ENCODE peak calls at places on chromosomes 12 and 14, in four cellular contexts. One of them, this sample, is unnamed.

GRCh38 chr14:67232066-67232465 is 9.2 kb upstream of the PALS1 start:
- DNase-seq in AG04449: no peak
- DNase-seq in astrocyte of the hippocampus: no peak
- DNase-seq in activated T-cell treated with anti-CD3 and anti-CD28 coated beads for 1 hour: no peak
- DNase-seq in this sample: no peak

GRCh38 chr14:55354500-55354899 is 57.1 kb downstream of the ATG14 start:
- DNase-seq in AG04449: no peak
- DNase-seq in astrocyte of the hippocampus: peak; percentile 43
- DNase-seq in activated T-cell treated with anti-CD3 and anti-CD28 coated beads for 1 hour: peak; percentile 33
- DNase-seq in this sample: no peak

GRCh38 chr14:54502602-54503001 is 7.1 kb upstream of the CGRRF1 start:
- DNase-seq in astrocyte of the hippocampus: no peak
- DNase-seq in AG04449: no peak
- DNase-seq in activated T-cell treated with anti-CD3 and anti-CD28 coated beads for 1 hour: no peak
- DNase-seq in this sample: no peak

GRCh38 chr14:94882401-94882800 is 112.5 kb upstream of the GSC start:
- DNase-seq in AG04449: no peak
- DNase-seq in astrocyte of the hippocampus: no peak
- DNase-seq in activated T-cell treated with anti-CD3 and anti-CD28 coated beads for 1 hour: no peak
- DNase-seq in this sample: no peak

GRCh38 chr12:131644481-131644880 is 66.4 kb upstream of the SFSWAP start:
- DNase-seq in AG04449: no peak
- DNase-seq in activated T-cell treated with anti-CD3 and anti-CD28 coated beads for 1 hour: no peak
- DNase-seq in astrocyte of the hippocampus: no peak
- DNase-seq in this sample: no peak

GRCh38 chr12:102021540-102022246 is 40.1 kb downstream of the WASHC3 start:
- DNase-seq in AG04449: no peak
- DNase-seq in activated T-cell treated with anti-CD3 and anti-CD28 coated beads for 1 hour: no peak
- DNase-seq in astrocyte of the hippocampus: no peak
- DNase-seq in this sample: no peak

GRCh38 chr14:55198749-55199148 is 7.4 kb upstream of the DLGAP5 start:
- DNase-seq in astrocyte of the hippocampus: no peak
- DNase-seq in activated T-cell treated with anti-CD3 and anti-CD28 coated beads for 1 hour: no peak
- DNase-seq in AG04449: no peak
- DNase-seq in this sample: no peak

GRCh38 chr14:101349108-101349507 is 212.2 kb upstream of the DIO3 start:
- DNase-seq in astrocyte of the hippocampus: no peak
- DNase-seq in AG04449: no peak
- DNase-seq in activated T-cell treated with anti-CD3 and anti-CD28 coated beads for 1 hour: no peak
- DNase-seq in this sample: no peak

GRCh38 chr14:99196310-99196650 is 75.7 kb downstream of the BCL11B start:
- DNase-seq in astrocyte of the hippocampus: no peak
- DNase-seq in AG04449: no peak
- DNase-seq in activated T-cell treated with anti-CD3 and anti-CD28 coated beads for 1 hour: no peak
- DNase-seq in this sample: no peak

GRCh38 chr14:77319416-77319815 is 1.3 kb downstream of the POMT2 start:
- DNase-seq in activated T-cell treated with anti-CD3 and anti-CD28 coated beads for 1 hour: no peak
- DNase-seq in astrocyte of the hippocampus: no peak
- DNase-seq in AG04449: no peak
- DNase-seq in this sample: no peak

GRCh38 chr14:36467332-36467731 is 52.7 kb downstream of the NKX2-1 start:
- DNase-seq in activated T-cell treated with anti-CD3 and anti-CD28 coated beads for 1 hour: no peak
- DNase-seq in AG04449: no peak
- DNase-seq in astrocyte of the hippocampus: no peak
- DNase-seq in this sample: no peak

GRCh38 chr12:46523446-46523845 is 150.9 kb upstream of the SLC38A2 start:
- DNase-seq in activated T-cell treated with anti-CD3 and anti-CD28 coated beads for 1 hour: no peak
- DNase-seq in astrocyte of the hippocampus: no peak
- DNase-seq in AG04449: no peak
- DNase-seq in this sample: no peak

GRCh38 chr14:68655961-68656360 is 136.9 kb downstream of the ZFP36L1 start:
- DNase-seq in AG04449: no peak
- DNase-seq in activated T-cell treated with anti-CD3 and anti-CD28 coated beads for 1 hour: no peak
- DNase-seq in astrocyte of the hippocampus: peak; percentile 25
- DNase-seq in this sample: no peak

GRCh38 chr12:6234214-6234613 is 34.0 kb downstream of the CD9 start:
- DNase-seq in activated T-cell treated with anti-CD3 and anti-CD28 coated beads for 1 hour: no peak
- DNase-seq in astrocyte of the hippocampus: no peak
- DNase-seq in AG04449: no peak
- DNase-seq in this sample: no peak

GRCh38 chr12:70154960-70155589 is 88.2 kb upstream of the CNOT2 start:
- DNase-seq in AG04449: no peak
- DNase-seq in activated T-cell treated with anti-CD3 and anti-CD28 coated beads for 1 hour: no peak
- DNase-seq in astrocyte of the hippocampus: peak; percentile 9
- DNase-seq in this sample: no peak

GRCh38 chr12:77830952-77831351 is 258 bp downstream of the NAV3 start:
- DNase-seq in astrocyte of the hippocampus: no peak
- DNase-seq in activated T-cell treated with anti-CD3 and anti-CD28 coated beads for 1 hour: no peak
- DNase-seq in AG04449: no peak
- DNase-seq in this sample: no peak

GRCh38 chr14:90373887-90374286 is 22.9 kb upstream of the CALM1 start:
- DNase-seq in activated T-cell treated with anti-CD3 and anti-CD28 coated beads for 1 hour: no peak
- DNase-seq in astrocyte of the hippocampus: no peak
- DNase-seq in AG04449: no peak
- DNase-seq in this sample: no peak

GRCh38 chr12:10505620-10506019 is at the start of gene EIF2S3B:
- DNase-seq in astrocyte of the hippocampus: no peak
- DNase-seq in activated T-cell treated with anti-CD3 and anti-CD28 coated beads for 1 hour: no peak
- DNase-seq in AG04449: no peak
- DNase-seq in this sample: no peak

GRCh38 chr14:63470877-63471565 is 72.2 kb downstream of the PPP2R5E start:
- DNase-seq in activated T-cell treated with anti-CD3 and anti-CD28 coated beads for 1 hour: no peak
- DNase-seq in AG04449: no peak
- DNase-seq in astrocyte of the hippocampus: no peak
- DNase-seq in this sample: no peak

GRCh38 chr14:23353433-23353780 is 720 bp upstream of the SLC22A17 start:
- DNase-seq in astrocyte of the hippocampus: no peak
- DNase-seq in AG04449: no peak
- DNase-seq in activated T-cell treated with anti-CD3 and anti-CD28 coated beads for 1 hour: no peak
- DNase-seq in this sample: no peak

GRCh38 chr14:61553730-61554641 is 141.3 kb upstream of the HIF1A start:
- DNase-seq in activated T-cell treated with anti-CD3 and anti-CD28 coated beads for 1 hour: no peak
- DNase-seq in AG04449: peak; percentile 99
- DNase-seq in astrocyte of the hippocampus: peak; percentile 88
- DNase-seq in this sample: no peak

GRCh38 chr12:68279227-68280054 is 26.0 kb upstream of the IL22 start:
- DNase-seq in AG04449: no peak
- DNase-seq in activated T-cell treated with anti-CD3 and anti-CD28 coated beads for 1 hour: no peak
- DNase-seq in astrocyte of the hippocampus: peak; percentile 26
- DNase-seq in this sample: no peak

GRCh38 chr12:2344892-2345291 is 292.1 kb downstream of the CACNA1C start:
- DNase-seq in AG04449: no peak
- DNase-seq in astrocyte of the hippocampus: no peak
- DNase-seq in activated T-cell treated with anti-CD3 and anti-CD28 coated beads for 1 hour: no peak
- DNase-seq in this sample: no peak

GRCh38 chr12:109387425-109388166 is 39.9 kb downstream of the MYO1H start:
- DNase-seq in activated T-cell treated with anti-CD3 and anti-CD28 coated beads for 1 hour: no peak
- DNase-seq in AG04449: no peak
- DNase-seq in astrocyte of the hippocampus: peak; percentile 29
- DNase-seq in this sample: no peak

GRCh38 chr12:62250671-62251608 is 9.3 kb upstream of the USP15 start:
- DNase-seq in AG04449: peak; percentile 29
- DNase-seq in astrocyte of the hippocampus: no peak
- DNase-seq in activated T-cell treated with anti-CD3 and anti-CD28 coated beads for 1 hour: no peak
- DNase-seq in this sample: no peak

GRCh38 chr14:85532981-85533820 is 3.3 kb downstream of the FLRT2 start:
- DNase-seq in astrocyte of the hippocampus: peak; percentile 88
- DNase-seq in AG04449: no peak
- DNase-seq in activated T-cell treated with anti-CD3 and anti-CD28 coated beads for 1 hour: no peak
- DNase-seq in this sample: no peak

GRCh38 chr14:72433511-72433910 is 460.4 kb downstream of the DPF3 start:
- DNase-seq in activated T-cell treated with anti-CD3 and anti-CD28 coated beads for 1 hour: no peak
- DNase-seq in astrocyte of the hippocampus: peak; percentile 66
- DNase-seq in AG04449: no peak
- DNase-seq in this sample: no peak

GRCh38 chr14:75417674-75418073 is 10.1 kb upstream of the JDP2 start:
- DNase-seq in activated T-cell treated with anti-CD3 and anti-CD28 coated beads for 1 hour: no peak
- DNase-seq in astrocyte of the hippocampus: peak; percentile 67
- DNase-seq in AG04449: no peak
- DNase-seq in this sample: no peak

GRCh38 chr12:89160716-89161123 is 191.6 kb downstream of the DUSP6 start:
- DNase-seq in AG04449: no peak
- DNase-seq in astrocyte of the hippocampus: peak; percentile 34
- DNase-seq in activated T-cell treated with anti-CD3 and anti-CD28 coated beads for 1 hour: no peak
- DNase-seq in this sample: no peak

GRCh38 chr12:124475295-124476010 is 92.0 kb downstream of the NCOR2 start:
- DNase-seq in astrocyte of the hippocampus: no peak
- DNase-seq in AG04449: no peak
- DNase-seq in activated T-cell treated with anti-CD3 and anti-CD28 coated beads for 1 hour: no peak
- DNase-seq in this sample: no peak

This sample was measured in cortex of kidney.